ENCODE peak calls at places on chromosomes 2 and 18, in eight cellular contexts. M, Y, G, S, J, O, H and F are unnamed samples. For H3K9me3, the result is how much of the 10 kb centered on the place peaks cover.

GRCh38 chr2:167132906-167133555 is 244.8 kb downstream of the XIRP2 start:
- DNase-seq in M (no peak), Y (no peak), S (no peak), J (no peak), O (no peak), H (no peak), G (no peak), F (no peak)

GRCh38 chr2:189236066-189236465 is 56.5 kb upstream of the COL5A2 start:
- DNase-seq in S (no peak), G (no peak), H (peak), M (no peak), Y (no peak), J (no peak), O (no peak), F (no peak)

GRCh38 chr2:85470850-85471800 is 52.6 kb downstream of the SH2D6 start:
- DNase-seq in Y (no peak), G (no peak), H (peak), O (no peak), M (no peak), J (no peak), S (no peak), F (no peak)

GRCh38 chr2:237603718-237604362 is 13.3 kb upstream of the RAB17 start:
- DNase-seq in O (peak), Y (peak), H (peak), J (no peak), S (no peak), G (no peak), M (peak), F (peak)

GRCh38 chr2:85678794-85679672 is 11.0 kb upstream of the SFTPB start:
- DNase-seq in H (peak), O (peak), J (peak), G (peak), M (no peak), Y (peak), S (peak), F (no peak)

GRCh38 chr2:207952564-207953345 is 72.6 kb downstream of the PLEKHM3 start:
- DNase-seq in J (no peak), M (no peak), H (no peak), S (no peak), G (no peak), O (no peak), Y (no peak), F (no peak)

GRCh38 chr2:168758970-168759820 is 43.2 kb upstream of the NOSTRIN start:
- DNase-seq in O (peak), S (no peak), M (peak), J (no peak), H (peak), Y (no peak), G (no peak), F (peak)

GRCh38 chr2:108921096-108922030 is 67.7 kb downstream of the EDAR start:
- DNase-seq in M (no peak), J (no peak), O (no peak), S (no peak), G (no peak), Y (no peak), H (no peak), F (no peak)

GRCh38 chr18:54828986-54829385 is 709 bp downstream of the RAB27B start:
- DNase-seq in S (no peak), O (no peak), M (no peak), Y (no peak), G (no peak), H (no peak), J (no peak), F (no peak)

GRCh38 chr2:202009019-202009481 is 24.6 kb upstream of the FZD7 start:
- DNase-seq in G (no peak), H (no peak), M (no peak), O (no peak), J (peak), Y (peak), S (no peak), F (no peak)

GRCh38 chr2:110748489-110748867 is 16.1 kb downstream of the ACOXL start:
- DNase-seq in Y (no peak), H (peak), M (peak), G (no peak), O (no peak), J (no peak), S (no peak), F (no peak)

GRCh38 chr2:189799531-189799930 is 15.3 kb downstream of the PMS1 start:
- DNase-seq in H (peak), S (no peak), O (peak), J (no peak), Y (no peak), G (no peak), M (no peak), F (no peak)

GRCh38 chr18:13437801-13438506 is 219.4 kb downstream of the LDLRAD4 start:
- DNase-seq in J (peak), M (no peak), O (no peak), S (no peak), H (no peak), G (no peak), Y (no peak), F (no peak)

GRCh38 chr2:150204449-150204848 is 283.0 kb downstream of the RND3 start:
- DNase-seq in Y (no peak), M (no peak), H (peak), O (peak), J (no peak), G (no peak), S (no peak), F (peak)

GRCh38 chr2:229520582-229521221 is 193.7 kb downstream of the DNER start:
- DNase-seq in G (no peak), S (no peak), J (peak), Y (peak), M (no peak), H (no peak), O (peak), F (no peak)

GRCh38 chr2:20011276-20012031 is 1.0 kb downstream of the MATN3 start:
- DNase-seq in M (no peak), H (no peak), S (no peak), O (no peak), G (no peak), Y (no peak), J (no peak), F (no peak)

GRCh38 chr2:589551-589950 is 87.7 kb downstream of the TMEM18 start:
- DNase-seq in Y (no peak), S (no peak), H (no peak), M (no peak), O (no peak), G (no peak), J (no peak), F (no peak)

GRCh38 chr2:218290316-218291261 is 1.7 kb downstream of the TMBIM1 start:
- DNase-seq in Y (no peak), S (peak), J (no peak), H (no peak), M (peak), O (no peak), G (no peak), F (no peak)

GRCh38 chr2:187825-188224 is 76.0 kb downstream of the SH3YL1 start:
- DNase-seq in O (no peak), H (no peak), G (no peak), M (no peak), Y (no peak), S (no peak), J (no peak), F (no peak)

GRCh38 chr2:47354013-47354816 is 48.7 kb upstream of the MSH2 start:
- DNase-seq in G (no peak), Y (no peak), J (no peak), O (peak), S (no peak), H (peak), M (no peak), F (no peak)

GRCh38 chr2:235911633-235912032 is 256.6 kb downstream of the GBX2 start:
- DNase-seq in M (no peak), H (no peak), O (no peak), J (no peak), G (no peak), Y (no peak), S (no peak), F (no peak)

GRCh38 chr2:98563394-98563793 is 44.9 kb downstream of the COA5 start:
- DNase-seq in Y (peak), M (no peak), G (no peak), O (no peak), S (no peak), J (no peak), H (no peak), F (no peak)

GRCh38 chr2:101771911-101772321 is 74.4 kb downstream of the MAP4K4 start:
- DNase-seq in S (no peak), J (no peak), G (no peak), Y (no peak), O (no peak), H (no peak), M (no peak), F (no peak)

DNA sequence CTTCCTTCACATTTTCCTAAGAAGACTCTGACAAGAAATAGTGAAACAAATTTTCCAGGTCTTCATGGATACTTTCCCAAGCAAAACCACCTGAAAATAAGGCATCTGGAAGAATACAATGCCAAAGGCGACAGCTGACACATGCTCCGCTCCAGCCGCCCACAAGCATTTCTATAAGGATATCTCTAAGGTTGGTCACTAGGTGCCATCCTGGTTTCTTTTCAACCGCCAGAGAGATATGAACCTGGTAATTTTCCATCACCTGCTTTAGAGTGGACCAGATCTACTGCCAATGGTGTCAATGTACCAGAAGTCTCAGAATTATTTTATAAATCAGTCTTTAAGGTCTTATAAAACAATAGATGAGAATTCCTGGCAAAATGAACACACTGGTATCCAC is 97.2 kb downstream of the GAREM1 start:
- DNase-seq in H (no peak), S (no peak), J (no peak), G (no peak), O (no peak), Y (no peak), M (no peak), F (no peak)
- H3K27ac ChIP-seq in H (no peak), S (no peak), J (no peak), G (peak), O (no peak), Y (no peak), M (no peak), F (no peak)

GRCh38 chr2:195758846-195759245 is 101.8 kb downstream of the SLC39A10 start:
- DNase-seq in S (no peak), O (no peak), J (no peak), H (no peak), Y (no peak), G (no peak), M (no peak), F (no peak)

GRCh38 chr2:195766691-195767090 is 109.7 kb downstream of the SLC39A10 start:
- DNase-seq in J (no peak), O (no peak), S (no peak), H (no peak), Y (no peak), G (no peak), M (no peak), F (no peak)

GRCh38 chr2:195768454-195768853 is 111.4 kb downstream of the SLC39A10 start:
- DNase-seq in O (no peak), M (no peak), J (no peak), G (no peak), Y (no peak), H (peak), S (no peak), F (no peak)

GRCh38 chr2:195759877-195760276 is 102.9 kb downstream of the SLC39A10 start:
- DNase-seq in M (no peak), H (no peak), J (no peak), Y (no peak), G (no peak), S (no peak), O (no peak), F (no peak)

DNA sequence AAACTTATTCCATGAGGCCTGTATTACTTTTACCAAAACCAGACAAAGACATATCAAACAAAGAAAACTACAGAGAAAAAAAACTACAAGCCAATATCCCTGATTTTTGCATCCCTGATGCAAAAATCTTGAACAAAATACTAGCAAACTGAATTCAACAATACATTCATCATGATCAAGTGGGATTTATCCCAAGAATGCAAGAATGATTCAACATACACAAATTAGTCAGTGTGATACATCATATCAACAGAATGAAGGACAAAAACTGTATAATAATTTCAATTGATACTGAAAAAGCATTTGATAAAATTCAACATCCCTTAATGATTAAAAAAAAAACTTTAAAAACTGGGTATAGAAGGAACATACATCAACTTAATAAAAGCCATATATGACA is 106.8 kb downstream of the SLC39A10 start:
- DNase-seq in G (no peak), M (no peak), S (no peak), O (no peak), Y (no peak), H (peak), J (no peak), F (no peak)
- H3K9me3 ChIP-seq in G (under half), M (under half), S (under half), O (under half), Y (under half), H (under half), J (under half), F (under half)

GRCh38 chr18:10462597-10462996 is 8.2 kb downstream of the APCDD1 start:
- DNase-seq in S (no peak), M (no peak), H (no peak), J (no peak), G (no peak), Y (no peak), O (no peak), F (no peak)
- H3K4me3 ChIP-seq in S (no peak), M (no peak), H (no peak), J (no peak), G (no peak), Y (no peak), O (no peak), F (no peak)

GRCh38 chr18:61929881-61930640 is 37.3 kb upstream of the RNF152 start:
- DNase-seq in H (no peak), Y (no peak), J (no peak), S (no peak), G (no peak), M (no peak), O (no peak), F (no peak)
- H3K27ac ChIP-seq in H (no peak), Y (no peak), J (no peak), S (no peak), G (no peak), M (no peak), O (no peak), F (no peak)

GRCh38 chr18:43982582-43982981 is 698.1 kb upstream of the SETBP1 start:
- DNase-seq in O (no peak), M (no peak), J (no peak), H (no peak), G (no peak), Y (no peak), S (no peak), F (no peak)
- H3K9me3 ChIP-seq in O (under half), M (under half), J (under half), H (under half), G (under half), Y (under half), S (under half), F (under half)

GRCh38 chr2:105783151-105783738 is 38.5 kb downstream of the NCK2 start:
- DNase-seq in G (no peak), S (no peak), J (no peak), M (no peak), H (no peak), Y (no peak), O (no peak), F (no peak)
- H3K4me3 ChIP-seq in G (no peak), S (no peak), J (no peak), M (no peak), H (no peak), Y (no peak), O (no peak), F (no peak)

GRCh38 chr2:66581461-66582363 is 146.8 kb downstream of the MEIS1 start:
- DNase-seq in H (peak), M (no peak), O (peak), J (peak), Y (no peak), G (no peak), S (peak), F (no peak)

GRCh38 chr2:66585616-66586015 is 150.7 kb downstream of the MEIS1 start:
- DNase-seq in G (no peak), Y (no peak), J (no peak), M (no peak), H (no peak), S (no peak), O (no peak), F (no peak)

GRCh38 chr2:66582364-66582974 is 147.5 kb downstream of the MEIS1 start:
- DNase-seq in O (no peak), H (peak), G (no peak), S (no peak), M (no peak), J (peak), Y (no peak), F (no peak)

GRCh38 chr2:66582975-66583842 is 148.3 kb downstream of the MEIS1 start:
- DNase-seq in H (peak), J (peak), G (no peak), S (no peak), M (no peak), O (no peak), Y (no peak), F (no peak)

DNA sequence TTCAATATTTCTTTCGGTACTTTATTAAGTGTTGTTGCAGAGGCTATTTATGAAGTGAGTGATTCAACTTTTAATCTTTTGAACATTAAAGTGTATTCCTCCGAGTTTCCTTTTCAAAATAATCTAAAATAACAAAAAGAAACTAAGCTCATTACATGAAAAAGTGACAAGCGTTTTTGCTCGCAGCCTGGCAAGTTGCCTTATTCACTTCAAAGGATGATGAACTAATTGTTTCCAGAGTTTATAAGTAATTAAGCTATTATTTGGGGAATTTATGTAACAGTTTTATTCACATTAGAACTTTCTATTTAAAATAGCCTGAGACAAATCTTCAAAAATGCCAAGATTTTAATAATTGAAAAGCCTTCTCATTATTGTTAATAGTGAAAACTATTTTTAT is 149.1 kb downstream of the MEIS1 start:
- DNase-seq in G (no peak), J (no peak), M (no peak), H (no peak), S (no peak), Y (no peak), O (peak), F (no peak)
- H3K27ac ChIP-seq in G (no peak), J (no peak), M (no peak), H (no peak), S (peak), Y (no peak), O (peak), F (no peak)

DNA sequence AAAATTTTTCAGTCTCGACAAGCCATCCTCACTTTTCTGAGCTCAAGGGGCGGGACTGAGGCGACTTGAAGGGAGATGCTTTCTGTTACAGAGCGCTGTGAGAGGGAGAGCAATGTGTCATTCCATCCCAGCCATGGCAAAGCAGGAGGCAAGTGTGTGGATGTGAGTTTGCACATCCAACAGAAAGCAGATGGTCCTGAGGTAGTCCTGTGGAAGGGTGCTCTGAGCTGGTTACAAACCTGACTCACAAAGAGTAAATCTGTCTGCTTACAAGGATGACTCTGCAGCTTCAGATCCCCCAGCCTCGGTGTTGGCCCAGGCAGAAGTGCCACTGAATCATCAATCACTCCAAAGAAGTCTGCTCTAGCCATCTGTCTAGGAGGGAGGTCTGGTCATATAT is 482.0 kb upstream of the DCC start:
- DNase-seq in Y (no peak), O (no peak), H (no peak), S (no peak), J (no peak), G (no peak), M (no peak), F (no peak)
- H3K9me3 ChIP-seq in Y (under half), O (under half), H (under half), S (under half), J (under half), G (under half), M (under half), F (under half)